ENCODE peak calls at places on chromosome 20, in six cellular contexts. L, W, T, Q, N and I are unnamed samples.
A peak's percentile ranks its signal among the peaks of the same experiment; 100 is the strongest.

GRCh38 chr20:16566080-16566479 is 7.2 kb downstream of the KIF16B start:
- DNase-seq in L (no peak), W (no peak), T (no peak), Q (no peak), N (no peak), I (no peak)

GRCh38 chr20:2751868-2752630 is 48.4 kb downstream of the CPXM1 start:
- DNase-seq in L (no peak), W (no peak), T (no peak), Q (no peak), N (no peak), I (no peak)

GRCh38 chr20:17394411-17394810 is 136.8 kb downstream of the BFSP1 start:
- DNase-seq in L (no peak), W (no peak), T (no peak), Q (no peak), N (peak; percentile 20), I (no peak)

GRCh38 chr20:15818651-15819071 is 754.6 kb downstream of the KIF16B start:
- DNase-seq in L (peak; percentile 15), W (no peak), T (no peak), Q (no peak), N (no peak), I (no peak)

GRCh38 chr20:62818592-62819493 is 2.0 kb downstream of the COL9A3 start:
- DNase-seq in L (peak; percentile 42), W (no peak), T (peak; percentile 31), Q (peak; percentile 9), N (no peak), I (peak; percentile 52)

GRCh38 chr20:3687655-3688054 is 5.8 kb upstream of the ADAM33 start:
- DNase-seq in L (peak; percentile 9), W (no peak), T (peak; percentile 77), Q (peak; percentile 63), N (no peak), I (peak; percentile 83)

GRCh38 chr20:62898093-62898964 is 28.0 kb downstream of the DIDO1 start:
- DNase-seq in L (no peak), W (no peak), T (no peak), Q (no peak), N (no peak), I (no peak)

GRCh38 chr20:2558581-2559301 is 22.4 kb downstream of the TMC2 start:
- DNase-seq in L (no peak), W (no peak), T (peak; percentile 5), Q (no peak), N (no peak), I (peak; percentile 3)

GRCh38 chr20:20457392-20458126 is 89.7 kb downstream of the INSM1 start:
- DNase-seq in L (no peak), W (no peak), T (peak; percentile 31), Q (peak; percentile 68), N (peak; percentile 23), I (peak; percentile 56)

GRCh38 chr20:48295966-48296421 is 510.7 kb upstream of the SULF2 start:
- DNase-seq in L (peak; percentile 79), W (no peak), T (peak; percentile 80), Q (peak; percentile 76), N (no peak), I (peak; percentile 59)

GRCh38 chr20:35478804-35479472 is 23.5 kb downstream of the CEP250 start:
- DNase-seq in L (no peak), W (no peak), T (peak; percentile 67), Q (no peak), N (no peak), I (no peak)

GRCh38 chr20:51374961-51375360 is 167.6 kb downstream of the NFATC2 start:
- DNase-seq in L (no peak), W (no peak), T (no peak), Q (no peak), N (no peak), I (no peak)

GRCh38 chr20:16479666-16480065 is 93.6 kb downstream of the KIF16B start:
- DNase-seq in L (no peak), W (no peak), T (peak; percentile 39), Q (peak; percentile 28), N (no peak), I (no peak)

GRCh38 chr20:9280654-9281053 is 211.8 kb downstream of the PLCB4 start:
- DNase-seq in L (no peak), W (no peak), T (no peak), Q (peak; percentile 21), N (no peak), I (peak; percentile 10)

GRCh38 chr20:13554706-13555105 is 84.0 kb downstream of the TASP1 start:
- DNase-seq in L (no peak), W (no peak), T (peak; percentile 22), Q (peak; percentile 44), N (peak; percentile 16), I (peak; percentile 49)

GRCh38 chr20:17650816-17651760 is 31.0 kb downstream of the RRBP1 start:
- DNase-seq in L (no peak), W (no peak), T (no peak), Q (peak; percentile 59), N (no peak), I (peak; percentile 78)

GRCh38 chr20:61979090-61979489 is 86.6 kb downstream of the TAF4 start:
- DNase-seq in L (no peak), W (no peak), T (no peak), Q (no peak), N (no peak), I (no peak)